ENCODE peak calls at places on chromosomes 1 and 21, in four cellular contexts. W is hypothalamus, P is AG08396, V is retina. N is an unnamed sample.

GRCh38 chr1:192974701-192975100 is 84.5 kb downstream of the UCHL5 start:
- DNase-seq in P (no peak), V (no peak), W (no peak), N (no peak)

GRCh38 chr21:46596201-46596600 is 8.7 kb downstream of the S100B start:
- DNase-seq in P (no peak), V (no peak), W (no peak), N (no peak)

GRCh38 chr1:156211243-156211642 is 1.6 kb upstream of the PMF1 start:
- DNase-seq in W (no peak), V (no peak), P (no peak), N (no peak)

GRCh38 chr21:17828223-17828622 is 9.1 kb upstream of the C21orf91 start:
- DNase-seq in W (no peak), V (no peak), P (peak), N (no peak)

GRCh38 chr1:225415967-225416745 is 11.7 kb downstream of the LBR start:
- DNase-seq in V (no peak), P (no peak), W (no peak), N (no peak)

GRCh38 chr1:241834733-241835377 is 13.1 kb upstream of the EXO1 start:
- DNase-seq in V (peak), W (no peak), P (peak), N (no peak)

GRCh38 chr1:197557302-197557701 is 218.0 kb downstream of the DENND1B start:
- DNase-seq in W (no peak), V (no peak), P (peak), N (no peak)

GRCh38 chr1:172165403-172165802 is 255.1 kb upstream of the C1orf105 start:
- DNase-seq in W (no peak), P (no peak), V (no peak), N (no peak)

GRCh38 chr1:231691618-231692259 is 65.1 kb downstream of the DISC1 start:
- DNase-seq in V (no peak), W (no peak), P (peak), N (no peak)

GRCh38 chr1:39832294-39832693 is 43.6 kb upstream of the BMP8B start:
- DNase-seq in W (no peak), V (no peak), P (no peak), N (no peak)

GRCh38 chr1:78716186-78716585 is 66.6 kb downstream of the IFI44 start:
- DNase-seq in P (peak), V (no peak), W (no peak), N (no peak)

GRCh38 chr1:237975903-237976302 is 85.2 kb upstream of the ZP4 start:
- DNase-seq in P (no peak), W (no peak), V (peak), N (no peak)

GRCh38 chr1:36321119-36321951 is 2.1 kb downstream of the EVA1B start:
- DNase-seq in W (no peak), P (peak), V (peak), N (no peak)

GRCh38 chr1:93506140-93506539 is 58.2 kb downstream of the FNBP1L start:
- DNase-seq in V (no peak), W (no peak), P (no peak), N (no peak)

GRCh38 chr1:230308039-230308438 is 118.1 kb downstream of the PGBD5 start:
- DNase-seq in V (no peak), W (no peak), P (peak), N (no peak)

GRCh38 chr1:100736766-100737165 is 17.2 kb downstream of the VCAM1 start:
- DNase-seq in W (no peak), P (no peak), V (no peak), N (no peak)

GRCh38 chr1:219771039-219771438 is 157.3 kb downstream of the SLC30A10 start:
- DNase-seq in P (peak), V (no peak), W (no peak), N (no peak)

GRCh38 chr1:32876341-32877210 is 5.9 kb upstream of the FNDC5 start:
- DNase-seq in V (peak), W (peak), P (peak), N (no peak)

GRCh38 chr21:34054259-34054658 is 19.1 kb upstream of the MRPS6 start:
- DNase-seq in P (no peak), V (no peak), W (no peak), N (no peak)

GRCh38 chr1:43269627-43270375 is at the start of gene TMEM125:
- DNase-seq in W (no peak), V (no peak), P (peak), N (peak)

GRCh38 chr1:230189276-230190183 is 122.5 kb downstream of the GALNT2 start:
- DNase-seq in V (no peak), W (no peak), P (no peak), N (peak)

GRCh38 chr21:43884861-43885370 is 19.9 kb downstream of the AGPAT3 start:
- DNase-seq in P (no peak), W (no peak), V (peak), N (no peak)

GRCh38 chr1:114208659-114209215 is 55.1 kb upstream of the SYT6 start:
- DNase-seq in V (peak), W (no peak), P (no peak), N (no peak)

GRCh38 chr1:183883629-183884028 is 78.7 kb downstream of the RGL1 start:
- DNase-seq in W (no peak), P (no peak), V (no peak), N (no peak)

GRCh38 chr1:10267946-10268345 is 57.6 kb downstream of the KIF1B start:
- DNase-seq in V (no peak), P (no peak), W (no peak), N (no peak)

GRCh38 chr1:93876284-93876683 is 2.7 kb downstream of the DNTTIP2 start:
- DNase-seq in W (no peak), V (no peak), P (no peak), N (no peak)

GRCh38 chr1:231393668-231394067 is 28.4 kb downstream of the EGLN1 start:
- DNase-seq in P (no peak), W (no peak), V (no peak), N (no peak)

GRCh38 chr21:42414928-42415769 is 11.4 kb downstream of the UBASH3A start:
- DNase-seq in W (no peak), P (no peak), V (no peak), N (no peak)

GRCh38 chr1:71184410-71184809 is 103.6 kb upstream of the ZRANB2 start:
- DNase-seq in V (no peak), P (no peak), W (no peak), N (no peak)

GRCh38 chr21:37552496-37553399 is 186.2 kb downstream of the DYRK1A start:
- DNase-seq in P (no peak), V (no peak), W (no peak), N (peak)

GRCh38 chr1:30548294-30548693 is 175.1 kb downstream of the MATN1 start:
- DNase-seq in V (no peak), P (no peak), W (no peak), N (no peak)

GRCh38 chr1:31105646-31106045 is 40.1 kb upstream of the PUM1 start:
- DNase-seq in P (no peak), W (no peak), V (no peak), N (no peak)

GRCh38 chr1:16498573-16499359 is 15.3 kb downstream of the RNU1-1 start:
- DNase-seq in W (peak), P (peak), V (peak), N (no peak)

GRCh38 chr1:119715542-119715941 is 3.8 kb downstream of the PHGDH start:
- DNase-seq in P (no peak), V (no peak), W (no peak), N (no peak)

GRCh38 chr1:39387452-39387851 is 104.0 kb upstream of the BMP8A start:
- DNase-seq in W (no peak), P (peak), V (no peak), N (no peak)